ENCODE peak calls at places on chromosomes 6 and 20, in six cellular contexts. One of them, this sample, is unnamed.

GRCh38 chr6:85405175-85405852 is 44.6 kb upstream of the NT5E start:
- DNase-seq in MCF 10A: peak
- DNase-seq in left cardiac atrium: no peak
- DNase-seq in neural crest cell: no peak
- DNase-seq in NCI-H69: no peak
- DNase-seq in T1000: no peak
- DNase-seq in this sample: peak

GRCh38 chr20:36093025-36093803 is 61.3 kb upstream of the EPB41L1 start:
- DNase-seq in MCF 10A: peak
- DNase-seq in left cardiac atrium: peak
- DNase-seq in neural crest cell: no peak
- DNase-seq in NCI-H69: peak
- DNase-seq in T1000: no peak
- DNase-seq in this sample: peak

GRCh38 chr6:125815050-125815910 is 24.5 kb downstream of the NCOA7 start:
- DNase-seq in MCF 10A: no peak
- DNase-seq in left cardiac atrium: no peak
- DNase-seq in neural crest cell: no peak
- DNase-seq in NCI-H69: peak
- DNase-seq in T1000: no peak
- DNase-seq in this sample: no peak

GRCh38 chr6:121590438-121590837 is 155.0 kb downstream of the GJA1 start:
- DNase-seq in MCF 10A: no peak
- DNase-seq in left cardiac atrium: no peak
- DNase-seq in neural crest cell: no peak
- DNase-seq in NCI-H69: no peak
- DNase-seq in T1000: no peak
- DNase-seq in this sample: no peak

GRCh38 chr6:116287668-116288282 is 8.0 kb upstream of the TSPYL1 start:
- DNase-seq in MCF 10A: peak
- DNase-seq in left cardiac atrium: no peak
- DNase-seq in neural crest cell: no peak
- DNase-seq in NCI-H69: peak
- DNase-seq in T1000: no peak
- DNase-seq in this sample: peak

GRCh38 chr6:120116343-120116742 is 766.8 kb upstream of the MAN1A1 start:
- DNase-seq in MCF 10A: no peak
- DNase-seq in left cardiac atrium: no peak
- DNase-seq in neural crest cell: no peak
- DNase-seq in NCI-H69: no peak
- DNase-seq in T1000: no peak
- DNase-seq in this sample: no peak

GRCh38 chr20:44273231-44274215 is 26.4 kb downstream of the GDAP1L1 start:
- DNase-seq in MCF 10A: no peak
- DNase-seq in left cardiac atrium: no peak
- DNase-seq in neural crest cell: no peak
- DNase-seq in NCI-H69: no peak
- DNase-seq in T1000: no peak
- DNase-seq in this sample: no peak

GRCh38 chr20:6714202-6714800 is 53.2 kb upstream of the BMP2 start:
- DNase-seq in MCF 10A: peak
- DNase-seq in left cardiac atrium: peak
- DNase-seq in neural crest cell: no peak
- DNase-seq in NCI-H69: peak
- DNase-seq in T1000: no peak
- DNase-seq in this sample: peak

GRCh38 chr6:127864701-127865100 is 36.2 kb downstream of the THEMIS start:
- DNase-seq in MCF 10A: no peak
- DNase-seq in left cardiac atrium: no peak
- DNase-seq in neural crest cell: no peak
- DNase-seq in NCI-H69: no peak
- DNase-seq in T1000: no peak
- DNase-seq in this sample: no peak

GRCh38 chr6:146154197-146154596 is 125.3 kb downstream of the GRM1 start:
- DNase-seq in MCF 10A: no peak
- DNase-seq in left cardiac atrium: no peak
- DNase-seq in neural crest cell: no peak
- DNase-seq in NCI-H69: no peak
- DNase-seq in T1000: no peak
- DNase-seq in this sample: no peak

GRCh38 chr6:168206186-168206585 is 113.4 kb downstream of the DACT2 start:
- DNase-seq in MCF 10A: no peak
- DNase-seq in left cardiac atrium: no peak
- DNase-seq in neural crest cell: no peak
- DNase-seq in NCI-H69: no peak
- DNase-seq in T1000: no peak
- DNase-seq in this sample: no peak

GRCh38 chr20:4062721-4063606 is 47.6 kb upstream of the RNF24 start:
- DNase-seq in MCF 10A: no peak
- DNase-seq in left cardiac atrium: no peak
- DNase-seq in neural crest cell: no peak
- DNase-seq in NCI-H69: no peak
- DNase-seq in T1000: no peak
- DNase-seq in this sample: no peak

GRCh38 chr20:40809361-40809760 is 120.3 kb upstream of the MAFB start:
- DNase-seq in MCF 10A: no peak
- DNase-seq in left cardiac atrium: no peak
- DNase-seq in neural crest cell: no peak
- DNase-seq in NCI-H69: no peak
- DNase-seq in T1000: no peak
- DNase-seq in this sample: no peak